ENCODE peak calls at places on chromosomes 6 and 20, in nine cellular contexts. V, Z, I, D, A, C, F, H and S are unnamed samples.

GRCh38 chr6:34325618-34326017 is 66.9 kb downstream of the NUDT3 start:
- DNase-seq in D (no peak), I (no peak), H (no peak), F (no peak), Z (no peak), V (no peak), A (no peak), C (no peak), S (no peak)

GRCh38 chr6:155695495-155695894 is 239.9 kb upstream of the NOX3 start:
- DNase-seq in F (no peak), A (no peak), V (no peak), H (no peak), C (no peak), I (no peak), D (no peak), Z (no peak), S (no peak)

GRCh38 chr20:23037017-23037481 is 1.9 kb downstream of the SSTR4 start:
- DNase-seq in A (no peak), C (no peak), H (no peak), F (no peak), Z (no peak), V (no peak), D (no peak), I (no peak), S (no peak)

GRCh38 chr6:54308677-54309315 is 555 bp downstream of the TINAG start:
- DNase-seq in A (no peak), I (no peak), D (no peak), V (no peak), Z (no peak), F (no peak), H (no peak), C (no peak), S (no peak)

GRCh38 chr20:51412991-51413471 is 129.5 kb downstream of the NFATC2 start:
- DNase-seq in F (no peak), A (no peak), Z (no peak), C (no peak), I (no peak), V (no peak), D (no peak), H (no peak), S (no peak)

GRCh38 chr6:167056370-167056769 is 57.2 kb downstream of the CEP43 start:
- DNase-seq in H (no peak), F (no peak), D (no peak), Z (no peak), I (no peak), C (no peak), A (no peak), V (no peak), S (no peak)

GRCh38 chr6:49576618-49577017 is 26.1 kb downstream of the C6orf141 start:
- DNase-seq in C (no peak), I (no peak), V (no peak), A (no peak), D (no peak), F (no peak), H (no peak), Z (no peak), S (no peak)

GRCh38 chr6:106237286-106237685 is 88.3 kb downstream of the ATG5 start:
- DNase-seq in H (no peak), F (no peak), C (no peak), V (no peak), D (no peak), A (no peak), I (no peak), Z (no peak), S (no peak)

GRCh38 chr20:41249781-41250281 is 67.7 kb downstream of the ZHX3 start:
- DNase-seq in Z (no peak), F (peak), C (no peak), H (peak), I (no peak), D (no peak), A (no peak), V (peak), S (no peak)

GRCh38 chr6:107161521-107161920 is 46.2 kb upstream of the BEND3 start:
- DNase-seq in D (no peak), I (no peak), A (no peak), V (no peak), F (no peak), C (no peak), Z (no peak), H (no peak), S (no peak)

GRCh38 chr6:66556936-66557335 is 849.9 kb upstream of the EYS start:
- DNase-seq in I (no peak), H (no peak), C (no peak), D (no peak), V (no peak), Z (no peak), A (no peak), F (no peak), S (no peak)

GRCh38 chr6:33279971-33280511 is 3.1 kb downstream of the B3GALT4 start:
- DNase-seq in D (no peak), A (no peak), C (no peak), I (no peak), F (peak), H (no peak), V (peak), Z (no peak), S (peak)

GRCh38 chr20:20184711-20185110 is 132.4 kb downstream of the CFAP61 start:
- DNase-seq in I (no peak), D (no peak), V (no peak), Z (no peak), F (no peak), C (no peak), H (no peak), A (no peak), S (no peak)

GRCh38 chr6:140779991-140780596 is 1352.6 kb upstream of the GJE1 start:
- DNase-seq in C (no peak), F (no peak), Z (no peak), V (no peak), H (no peak), I (peak), D (no peak), A (no peak), S (no peak)

DNA sequence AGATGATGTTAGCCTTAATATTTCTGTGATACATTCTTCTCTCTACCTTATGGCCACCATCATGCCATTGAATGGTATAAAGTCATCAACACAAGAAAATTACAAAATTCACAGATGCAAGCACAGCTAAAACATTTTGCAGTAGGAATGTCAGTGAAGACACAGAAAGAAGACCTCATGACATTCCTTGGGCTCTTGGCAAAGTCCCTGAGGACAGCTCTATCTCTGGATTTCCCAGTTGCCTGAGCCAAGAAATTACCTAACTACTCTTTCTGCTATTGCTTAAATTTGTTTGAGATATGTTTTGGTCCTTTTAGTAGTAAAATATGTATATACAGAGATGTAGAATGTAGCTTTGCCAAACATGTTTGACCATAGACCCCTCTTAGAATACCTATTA is 201.0 kb upstream of the STXBP5 start:
- DNase-seq in A (no peak), C (no peak), H (no peak), D (no peak), F (no peak), I (no peak), Z (no peak), V (no peak), S (no peak)
- TF ChIP-seq CTCF in A (no peak), C (no peak), H (no peak), D (no peak), F (no peak), I (no peak), Z (no peak), V (no peak), S (no peak)

GRCh38 chr6:25602680-25602982 is 49.4 kb upstream of the SCGN start:
- DNase-seq in F (no peak), V (no peak), I (no peak), D (no peak), A (no peak), C (no peak), H (no peak), Z (no peak), S (no peak)
- TF ChIP-seq CTCF in F (peak), V (no peak), I (peak), D (no peak), A (peak), C (no peak), H (no peak), Z (peak), S (peak)

GRCh38 chr6:97705568-97705967 is 422.6 kb upstream of the MMS22L start:
- DNase-seq in H (no peak), Z (no peak), C (no peak), F (no peak), V (no peak), D (no peak), A (no peak), I (no peak), S (no peak)
- TF ChIP-seq CTCF in H (no peak), Z (peak), C (peak), F (no peak), V (no peak), D (no peak), A (no peak), I (no peak), S (peak)

GRCh38 chr6:56820060-56820459 is 134.8 kb upstream of the BEND6 start:
- DNase-seq in V (no peak), Z (no peak), C (no peak), D (no peak), I (no peak), H (no peak), F (no peak), A (no peak), S (no peak)
- TF ChIP-seq CTCF in V (no peak), Z (no peak), C (no peak), D (no peak), I (no peak), H (no peak), F (no peak), A (no peak), S (no peak)

GRCh38 chr6:4849628-4850027 is 73.4 kb downstream of the CDYL start:
- DNase-seq in D (no peak), Z (no peak), V (no peak), C (no peak), H (no peak), A (no peak), F (no peak), I (no peak), S (no peak)

GRCh38 chr6:4846387-4846786 is 70.2 kb downstream of the CDYL start:
- DNase-seq in V (no peak), C (no peak), H (no peak), I (no peak), Z (no peak), D (no peak), A (no peak), F (no peak), S (no peak)

GRCh38 chr6:4849214-4849613 is 73.0 kb downstream of the CDYL start:
- DNase-seq in A (no peak), F (no peak), C (no peak), V (no peak), D (no peak), I (no peak), H (no peak), Z (no peak), S (no peak)

GRCh38 chr6:4851035-4851434 is 74.8 kb downstream of the CDYL start:
- DNase-seq in A (no peak), H (no peak), I (no peak), Z (no peak), C (no peak), D (no peak), F (no peak), V (no peak), S (no peak)

GRCh38 chr6:4848382-4849068 is 72.3 kb downstream of the CDYL start:
- DNase-seq in Z (no peak), V (peak), F (no peak), D (no peak), I (no peak), H (no peak), A (no peak), C (no peak), S (no peak)
- TF ChIP-seq CTCF in Z (peak), V (peak), F (no peak), D (no peak), I (peak), H (no peak), A (no peak), C (no peak), S (peak)

DNA sequence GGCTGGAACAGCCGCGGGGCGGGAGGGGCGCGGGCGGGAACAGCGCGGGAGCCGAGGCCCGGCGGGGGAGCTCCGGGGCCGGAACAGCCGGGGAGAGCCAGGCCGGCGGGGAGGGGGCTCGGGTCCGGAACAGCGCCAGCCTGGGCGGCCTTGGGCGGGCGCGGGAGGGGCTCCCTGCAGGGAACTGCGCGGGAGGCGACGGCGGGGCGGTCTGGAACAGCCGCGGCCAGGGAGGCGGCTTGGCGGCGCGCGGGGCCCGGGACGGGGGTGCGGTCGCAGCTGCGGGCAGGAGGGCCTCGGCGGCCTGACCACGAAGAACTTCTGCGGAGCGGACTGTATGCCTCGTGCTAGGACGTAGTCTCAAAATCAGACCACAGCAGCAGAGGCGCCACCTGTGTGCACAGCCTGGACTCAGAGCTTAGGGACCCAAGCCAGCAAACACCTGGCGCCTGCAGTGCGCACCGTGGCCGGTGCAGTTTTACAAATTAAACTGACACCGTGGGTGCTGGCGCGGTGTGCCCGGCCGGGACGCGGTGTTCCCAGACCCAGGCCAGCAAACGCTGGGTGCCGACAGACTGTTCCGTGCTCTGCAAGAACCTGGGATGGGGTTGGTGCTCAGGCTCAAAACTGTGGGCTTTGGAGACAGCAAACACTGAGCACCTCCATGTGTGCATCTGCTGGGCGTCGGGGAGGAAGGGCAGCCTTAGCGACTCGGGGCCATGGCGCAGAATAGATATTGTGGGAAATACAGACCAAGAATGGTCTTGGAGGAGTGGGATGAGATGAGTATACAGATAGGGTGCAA is 572 bp downstream of the ZNF341 start:
- DNase-seq in A (no peak), C (peak), F (peak), H (no peak), D (peak), V (peak), I (peak), Z (no peak), S (peak)
- TF ChIP-seq CTCF in A (no peak), C (no peak), F (no peak), H (no peak), D (no peak), V (no peak), I (no peak), Z (no peak), S (no peak)